ENCODE peak calls at places on chromosomes 7 and 10, in six cellular contexts. P, K, X, H, I and J are unnamed samples.

GRCh38 chr7:81846398-81846797 is 76.6 kb upstream of the HGF start:
- DNase-seq in H (no peak), P (no peak), K (no peak), I (no peak), X (no peak), J (no peak)

GRCh38 chr7:106069471-106070200 is 42.5 kb downstream of the SYPL1 start:
- DNase-seq in P (no peak), K (no peak), I (no peak), X (no peak), H (no peak), J (no peak)

GRCh38 chr10:13348216-13349017 is at the start of gene SEPHS1:
- DNase-seq in K (peak; percentile 85), P (peak; percentile 81), I (peak; percentile 80), X (peak; percentile 89), H (peak; percentile 74), J (peak; percentile 82)

GRCh38 chr10:111023060-111023459 is 53.8 kb upstream of the ADRA2A start:
- DNase-seq in K (no peak), I (no peak), P (no peak), X (no peak), H (no peak), J (no peak)

GRCh38 chr10:88157981-88158465 is 294.6 kb downstream of the PTEN start:
- DNase-seq in H (no peak), I (no peak), X (no peak), K (no peak), P (no peak), J (no peak)

GRCh38 chr7:646951-647350 is 79.5 kb upstream of the DNAAF5 start:
- DNase-seq in X (no peak), P (peak; percentile 34), H (no peak), I (no peak), K (peak; percentile 20), J (no peak)

GRCh38 chr10:73899401-73899780 is 11.5 kb upstream of the PLAU start:
- DNase-seq in P (no peak), X (no peak), K (no peak), H (no peak), I (no peak), J (no peak)

GRCh38 chr7:102125127-102125561 is 161.5 kb upstream of the SH2B2 start:
- DNase-seq in K (no peak), P (peak; percentile 90), I (no peak), X (no peak), H (peak; percentile 56), J (no peak)

GRCh38 chr10:104304927-104305326 is 33.3 kb downstream of the ITPRIP start:
- DNase-seq in H (no peak), P (no peak), I (no peak), K (no peak), X (no peak), J (no peak)